ENCODE peak calls at places on chromosomes 2 and 18, in five cellular contexts. One of them, this sample, is unnamed.

GRCh38 chr18:28087173-28087563 is 89.8 kb downstream of the CDH2 start:
- DNase-seq in left ventricle myocardium inferior: no peak
- DNase-seq in fibroblast of mammary gland: peak; percentile 21
- DNase-seq in endothelial cell: no peak
- DNase-seq in kidney: no peak
- DNase-seq in this sample: no peak

GRCh38 chr2:165868211-165868610 is 74.2 kb upstream of the GALNT3 start:
- DNase-seq in left ventricle myocardium inferior: no peak
- DNase-seq in fibroblast of mammary gland: peak; percentile 30
- DNase-seq in endothelial cell: no peak
- DNase-seq in kidney: no peak
- DNase-seq in this sample: no peak

GRCh38 chr2:179201884-179202283 is 62.7 kb downstream of the SESTD1 start:
- DNase-seq in left ventricle myocardium inferior: no peak
- DNase-seq in fibroblast of mammary gland: peak; percentile 70
- DNase-seq in endothelial cell: no peak
- DNase-seq in kidney: no peak
- DNase-seq in this sample: no peak

GRCh38 chr2:237943395-237944094 is 23.3 kb upstream of the UBE2F start:
- DNase-seq in left ventricle myocardium inferior: no peak
- DNase-seq in fibroblast of mammary gland: no peak
- DNase-seq in endothelial cell: no peak
- DNase-seq in kidney: no peak
- DNase-seq in this sample: no peak

GRCh38 chr2:164771897-164772296 is 69.7 kb downstream of the COBLL1 start:
- DNase-seq in left ventricle myocardium inferior: no peak
- DNase-seq in fibroblast of mammary gland: no peak
- DNase-seq in endothelial cell: no peak
- DNase-seq in kidney: no peak
- DNase-seq in this sample: no peak

GRCh38 chr2:225282858-225283693 is 116.4 kb upstream of the NYAP2 start:
- DNase-seq in left ventricle myocardium inferior: no peak
- DNase-seq in fibroblast of mammary gland: peak; percentile 59
- DNase-seq in endothelial cell: peak; percentile 49
- DNase-seq in kidney: no peak
- DNase-seq in this sample: peak; percentile 54

GRCh38 chr2:101410114-101410513 is 22.8 kb upstream of the CREG2 start:
- DNase-seq in left ventricle myocardium inferior: no peak
- DNase-seq in fibroblast of mammary gland: no peak
- DNase-seq in endothelial cell: no peak
- DNase-seq in kidney: no peak
- DNase-seq in this sample: no peak

GRCh38 chr2:238820909-238821308 is 27.0 kb upstream of the TWIST2 start:
- DNase-seq in left ventricle myocardium inferior: no peak
- DNase-seq in fibroblast of mammary gland: peak; percentile 90
- DNase-seq in endothelial cell: no peak
- DNase-seq in kidney: no peak
- DNase-seq in this sample: no peak

GRCh38 chr2:165745916-165746315 is 48.1 kb downstream of the GALNT3 start:
- DNase-seq in left ventricle myocardium inferior: no peak
- DNase-seq in fibroblast of mammary gland: peak; percentile 17
- DNase-seq in endothelial cell: no peak
- DNase-seq in kidney: no peak
- DNase-seq in this sample: no peak

GRCh38 chr2:160109939-160110673 is 47.7 kb upstream of the PLA2R1 start:
- DNase-seq in left ventricle myocardium inferior: peak; percentile 36
- DNase-seq in fibroblast of mammary gland: peak; percentile 87
- DNase-seq in endothelial cell: peak; percentile 70
- DNase-seq in kidney: peak; percentile 77
- DNase-seq in this sample: peak; percentile 79

GRCh38 chr18:78408623-78409022 is 571.0 kb upstream of the SALL3 start:
- DNase-seq in left ventricle myocardium inferior: no peak
- DNase-seq in fibroblast of mammary gland: no peak
- DNase-seq in endothelial cell: no peak
- DNase-seq in kidney: no peak
- DNase-seq in this sample: no peak

GRCh38 chr2:12169721-12170120 is 423.3 kb downstream of the LPIN1 start:
- DNase-seq in left ventricle myocardium inferior: peak; percentile 39
- DNase-seq in fibroblast of mammary gland: peak; percentile 32
- DNase-seq in endothelial cell: peak; percentile 11
- DNase-seq in kidney: peak; percentile 73
- DNase-seq in this sample: peak; percentile 92

GRCh38 chr18:79400091-79400590 is 4.4 kb downstream of the NFATC1 start:
- DNase-seq in left ventricle myocardium inferior: peak; percentile 78
- DNase-seq in fibroblast of mammary gland: no peak
- DNase-seq in endothelial cell: no peak
- DNase-seq in kidney: peak; percentile 88
- DNase-seq in this sample: no peak

GRCh38 chr2:9139491-9140443 is 66.8 kb upstream of the ASAP2 start:
- DNase-seq in left ventricle myocardium inferior: peak; percentile 76
- DNase-seq in fibroblast of mammary gland: peak; percentile 58
- DNase-seq in endothelial cell: peak; percentile 88
- DNase-seq in kidney: peak; percentile 86
- DNase-seq in this sample: peak; percentile 43

GRCh38 chr2:24628746-24629145 is 137.7 kb downstream of the NCOA1 start:
- DNase-seq in left ventricle myocardium inferior: no peak
- DNase-seq in fibroblast of mammary gland: no peak
- DNase-seq in endothelial cell: no peak
- DNase-seq in kidney: no peak
- DNase-seq in this sample: no peak

GRCh38 chr18:34339155-34339554 is 114.4 kb upstream of the NOL4 start:
- DNase-seq in left ventricle myocardium inferior: no peak
- DNase-seq in fibroblast of mammary gland: no peak
- DNase-seq in endothelial cell: no peak
- DNase-seq in kidney: no peak
- DNase-seq in this sample: no peak

GRCh38 chr18:70459251-70459650 is 170.4 kb downstream of the SOCS6 start:
- DNase-seq in left ventricle myocardium inferior: no peak
- DNase-seq in fibroblast of mammary gland: no peak
- DNase-seq in endothelial cell: no peak
- DNase-seq in kidney: no peak
- DNase-seq in this sample: no peak

GRCh38 chr18:79531926-79532689 is 136.4 kb downstream of the NFATC1 start:
- DNase-seq in left ventricle myocardium inferior: peak; percentile 11
- DNase-seq in fibroblast of mammary gland: peak; percentile 13
- DNase-seq in endothelial cell: no peak
- DNase-seq in kidney: peak; percentile 69
- DNase-seq in this sample: no peak

GRCh38 chr2:98158305-98158704 is 71.3 kb downstream of the VWA3B start:
- DNase-seq in left ventricle myocardium inferior: peak; percentile 60
- DNase-seq in fibroblast of mammary gland: no peak
- DNase-seq in endothelial cell: no peak
- DNase-seq in kidney: no peak
- DNase-seq in this sample: no peak

GRCh38 chr2:69348781-69349180 is 38.2 kb downstream of the GFPT1 start:
- DNase-seq in left ventricle myocardium inferior: no peak
- DNase-seq in fibroblast of mammary gland: no peak
- DNase-seq in endothelial cell: no peak
- DNase-seq in kidney: no peak
- DNase-seq in this sample: no peak

GRCh38 chr2:75705921-75706320 is 4.8 kb downstream of the GCFC2 start:
- DNase-seq in left ventricle myocardium inferior: no peak
- DNase-seq in fibroblast of mammary gland: no peak
- DNase-seq in endothelial cell: no peak
- DNase-seq in kidney: no peak
- DNase-seq in this sample: no peak

GRCh38 chr2:177315303-177315887 is 50.9 kb upstream of the NFE2L2 start:
- DNase-seq in left ventricle myocardium inferior: no peak
- DNase-seq in fibroblast of mammary gland: no peak
- DNase-seq in endothelial cell: no peak
- DNase-seq in kidney: no peak
- DNase-seq in this sample: no peak

GRCh38 chr2:196201229-196201998 is 30.0 kb upstream of the STK17B start:
- DNase-seq in left ventricle myocardium inferior: no peak
- DNase-seq in fibroblast of mammary gland: no peak
- DNase-seq in endothelial cell: no peak
- DNase-seq in kidney: no peak
- DNase-seq in this sample: no peak

GRCh38 chr2:96580771-96581170 is 44.2 kb downstream of the ARID5A start:
- DNase-seq in left ventricle myocardium inferior: no peak
- DNase-seq in fibroblast of mammary gland: no peak
- DNase-seq in endothelial cell: no peak
- DNase-seq in kidney: no peak
- DNase-seq in this sample: no peak
- TF ChIP-seq CTCF in left ventricle myocardium inferior: peak; percentile 37
- TF ChIP-seq CTCF in fibroblast of mammary gland: no peak
- TF ChIP-seq CTCF in endothelial cell: no peak
- TF ChIP-seq CTCF in kidney: no peak
- TF ChIP-seq CTCF in this sample: peak; percentile 21

GRCh38 chr2:213149949-213150314 is 1.5 kb downstream of the IKZF2 start:
- DNase-seq in left ventricle myocardium inferior: no peak
- DNase-seq in fibroblast of mammary gland: no peak
- DNase-seq in endothelial cell: no peak
- DNase-seq in kidney: no peak
- DNase-seq in this sample: no peak

GRCh38 chr2:213149332-213149875 is 2.0 kb downstream of the IKZF2 start:
- DNase-seq in left ventricle myocardium inferior: no peak
- DNase-seq in fibroblast of mammary gland: peak; percentile 18
- DNase-seq in endothelial cell: no peak
- DNase-seq in kidney: no peak
- DNase-seq in this sample: no peak

GRCh38 chr2:213150315-213150951 is 979 bp downstream of the IKZF2 start:
- DNase-seq in left ventricle myocardium inferior: peak; percentile 13
- DNase-seq in fibroblast of mammary gland: peak; percentile 20
- DNase-seq in endothelial cell: no peak
- DNase-seq in kidney: no peak
- DNase-seq in this sample: no peak

GRCh38 chr2:213147550-213147949 is 3.9 kb downstream of the IKZF2 start:
- DNase-seq in left ventricle myocardium inferior: no peak
- DNase-seq in fibroblast of mammary gland: no peak
- DNase-seq in endothelial cell: no peak
- DNase-seq in kidney: no peak
- DNase-seq in this sample: no peak

DNA sequence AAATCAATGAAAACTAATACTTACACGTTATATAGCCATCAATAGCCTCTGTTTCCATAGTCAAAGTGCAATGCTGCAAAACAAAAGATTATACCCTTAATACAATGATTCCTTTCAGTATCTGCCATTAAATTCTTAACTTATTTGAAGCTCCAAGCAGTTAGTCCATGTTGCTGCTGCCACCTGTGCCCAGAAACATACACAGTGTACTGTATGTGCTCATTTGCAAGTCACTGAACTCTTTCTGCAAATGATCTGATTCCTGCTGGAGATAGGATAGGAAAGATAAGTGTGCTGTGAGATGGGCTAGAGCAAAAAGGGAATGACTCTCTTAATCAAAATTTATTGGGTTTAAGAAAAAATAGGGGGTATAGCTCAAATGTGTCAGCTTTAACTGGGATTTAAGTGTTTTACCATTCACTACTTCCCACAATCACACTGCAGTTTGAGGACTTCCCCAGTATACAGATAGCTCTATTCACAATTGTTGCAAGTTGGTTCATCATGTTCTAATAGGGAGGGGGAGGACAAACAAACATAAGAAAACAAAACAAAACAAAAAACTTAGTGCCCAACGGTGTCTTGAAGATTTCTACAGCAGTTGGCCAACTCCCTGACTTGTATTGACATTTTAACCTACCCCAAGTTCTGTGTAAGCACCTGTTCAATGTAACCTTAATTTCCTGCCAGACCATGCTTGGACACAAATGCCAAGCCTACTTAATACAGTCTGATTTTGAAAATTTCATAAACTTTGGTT is 2.7 kb downstream of the IKZF2 start:
- DNase-seq in left ventricle myocardium inferior: no peak
- DNase-seq in fibroblast of mammary gland: no peak
- DNase-seq in endothelial cell: no peak
- DNase-seq in kidney: no peak
- DNase-seq in this sample: no peak
- TF ChIP-seq CTCF in left ventricle myocardium inferior: no peak
- TF ChIP-seq CTCF in fibroblast of mammary gland: no peak
- TF ChIP-seq CTCF in endothelial cell: no peak
- TF ChIP-seq CTCF in kidney: no peak
- TF ChIP-seq CTCF in this sample: no peak

GRCh38 chr2:16630463-16630862 is 35.2 kb downstream of the CYRIA start:
- DNase-seq in left ventricle myocardium inferior: no peak
- DNase-seq in fibroblast of mammary gland: no peak
- DNase-seq in endothelial cell: no peak
- DNase-seq in kidney: no peak
- DNase-seq in this sample: no peak
- TF ChIP-seq CTCF in left ventricle myocardium inferior: no peak
- TF ChIP-seq CTCF in fibroblast of mammary gland: no peak
- TF ChIP-seq CTCF in endothelial cell: no peak
- TF ChIP-seq CTCF in kidney: no peak
- TF ChIP-seq CTCF in this sample: no peak

GRCh38 chr2:7089898-7090510 is 172.8 kb downstream of the RNF144A start:
- DNase-seq in left ventricle myocardium inferior: no peak
- DNase-seq in fibroblast of mammary gland: no peak
- DNase-seq in endothelial cell: no peak
- DNase-seq in kidney: no peak
- DNase-seq in this sample: no peak
- TF ChIP-seq CTCF in left ventricle myocardium inferior: no peak
- TF ChIP-seq CTCF in fibroblast of mammary gland: no peak
- TF ChIP-seq CTCF in endothelial cell: no peak
- TF ChIP-seq CTCF in kidney: no peak
- TF ChIP-seq CTCF in this sample: no peak

GRCh38 chr2:174634130-174635014 is 36.8 kb upstream of the WIPF1 start:
- DNase-seq in left ventricle myocardium inferior: no peak
- DNase-seq in fibroblast of mammary gland: peak; percentile 47
- DNase-seq in endothelial cell: no peak
- DNase-seq in kidney: no peak
- DNase-seq in this sample: no peak
- TF ChIP-seq CTCF in left ventricle myocardium inferior: no peak
- TF ChIP-seq CTCF in fibroblast of mammary gland: no peak
- TF ChIP-seq CTCF in endothelial cell: no peak
- TF ChIP-seq CTCF in kidney: no peak
- TF ChIP-seq CTCF in this sample: no peak

DNA sequence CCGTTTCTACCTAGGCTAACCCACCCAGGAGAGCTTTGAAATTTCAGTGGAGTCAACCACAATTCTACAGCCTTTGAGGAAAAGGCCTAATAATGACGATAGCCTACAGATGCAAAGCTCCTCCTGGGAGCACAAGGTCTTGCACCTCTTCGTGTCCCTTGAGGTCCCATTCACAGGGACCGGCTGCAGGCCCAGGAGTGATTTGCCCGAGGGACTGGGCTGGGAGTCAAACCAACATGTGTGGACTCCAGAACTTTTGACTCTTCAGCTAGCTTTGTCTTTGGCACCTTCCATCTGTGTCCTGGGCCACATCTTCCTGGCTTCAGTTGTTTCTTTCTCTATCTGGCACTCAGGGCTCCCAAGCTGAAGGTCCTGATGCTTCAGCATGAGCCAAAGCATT is 76.5 kb downstream of the SMAD7 start:
- DNase-seq in left ventricle myocardium inferior: no peak
- DNase-seq in fibroblast of mammary gland: no peak
- DNase-seq in endothelial cell: no peak
- DNase-seq in kidney: peak; percentile 37
- DNase-seq in this sample: no peak
- TF ChIP-seq CTCF in left ventricle myocardium inferior: no peak
- TF ChIP-seq CTCF in fibroblast of mammary gland: no peak
- TF ChIP-seq CTCF in endothelial cell: no peak
- TF ChIP-seq CTCF in kidney: no peak
- TF ChIP-seq CTCF in this sample: no peak

DNA sequence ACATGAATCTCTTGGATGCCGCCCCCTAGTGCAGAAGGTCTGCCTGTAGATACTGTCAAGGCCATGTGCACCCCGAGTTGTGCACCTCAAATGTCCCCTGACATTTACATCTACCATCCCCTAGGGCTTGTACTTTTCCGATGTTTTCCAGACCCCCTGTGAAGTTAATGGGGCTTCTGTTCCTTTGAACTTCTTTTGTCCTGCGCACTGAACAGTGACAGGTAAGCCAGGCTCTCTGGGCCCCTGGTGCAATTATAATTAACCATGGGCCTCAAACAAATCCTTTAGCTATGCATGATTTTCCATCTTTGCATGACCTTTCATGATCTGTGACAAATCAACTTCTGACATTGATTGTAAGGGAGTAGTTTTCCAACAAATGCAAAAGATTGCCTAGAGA is 158.4 kb downstream of the FHOD3 start:
- DNase-seq in left ventricle myocardium inferior: no peak
- DNase-seq in fibroblast of mammary gland: no peak
- DNase-seq in endothelial cell: no peak
- DNase-seq in kidney: no peak
- DNase-seq in this sample: no peak
- TF ChIP-seq CTCF in left ventricle myocardium inferior: no peak
- TF ChIP-seq CTCF in fibroblast of mammary gland: no peak
- TF ChIP-seq CTCF in endothelial cell: no peak
- TF ChIP-seq CTCF in kidney: no peak
- TF ChIP-seq CTCF in this sample: peak; percentile 25